ENCODE peak calls at places on chromosomes 6 and 20, in five cellular contexts. W, P, L, X and G are unnamed samples.
A peak's percentile ranks its signal among the peaks of the same experiment; 100 is the strongest.

GRCh38 chr6:5125152-5126006 is 40.2 kb downstream of the PPP1R3G start:
- DNase-seq in W (no peak), P (no peak), L (no peak), X (no peak), G (peak; percentile 48)

GRCh38 chr6:44008821-44009370 is 118.4 kb downstream of the MRPL14 start:
- DNase-seq in W (no peak), P (no peak), L (no peak), X (no peak), G (no peak)

GRCh38 chr20:63210011-63210605 is 5.8 kb downstream of the YTHDF1 start:
- DNase-seq in W (no peak), P (no peak), L (no peak), X (no peak), G (no peak)

GRCh38 chr6:123850555-123850954 is 46.9 kb downstream of the NKAIN2 start:
- DNase-seq in W (no peak), P (no peak), L (no peak), X (no peak), G (no peak)

GRCh38 chr20:51529758-51530157 is 12.8 kb downstream of the NFATC2 start:
- DNase-seq in W (no peak), P (no peak), L (no peak), X (peak; percentile 30), G (no peak)

GRCh38 chr20:64214952-64215351 is 40.6 kb upstream of the PCMTD2 start:
- DNase-seq in W (no peak), P (no peak), L (peak; percentile 69), X (no peak), G (no peak)

GRCh38 chr20:50868509-50869495 is 62.4 kb downstream of the ADNP start:
- DNase-seq in W (no peak), P (peak; percentile 11), L (no peak), X (no peak), G (no peak)

GRCh38 chr20:60851826-60852704 is 400.0 kb upstream of the CDH4 start:
- DNase-seq in W (no peak), P (peak; percentile 7), L (peak; percentile 54), X (no peak), G (peak; percentile 2)

GRCh38 chr6:44059359-44060342 is 67.6 kb downstream of the MRPL14 start:
- DNase-seq in W (no peak), P (no peak), L (no peak), X (no peak), G (no peak)

GRCh38 chr6:10084276-10084993 is 330.4 kb downstream of the TFAP2A start:
- DNase-seq in W (no peak), P (no peak), L (no peak), X (no peak), G (peak; percentile 9)

GRCh38 chr6:44645276-44645675 is 257.8 kb downstream of the CDC5L start:
- DNase-seq in W (no peak), P (no peak), L (no peak), X (no peak), G (no peak)

GRCh38 chr6:142728367-142728766 is 216.6 kb downstream of the HIVEP2 start:
- DNase-seq in W (no peak), P (peak; percentile 80), L (no peak), X (no peak), G (peak; percentile 58)

GRCh38 chr20:41587523-41587922 is 30.7 kb downstream of the CHD6 start:
- DNase-seq in W (no peak), P (no peak), L (no peak), X (no peak), G (no peak)

GRCh38 chr20:46784450-46785127 is 75.1 kb downstream of the SLC2A10 start:
- DNase-seq in W (no peak), P (no peak), L (no peak), X (no peak), G (no peak)

GRCh38 chr20:23156170-23156841 is 70.2 kb upstream of the CD93 start:
- DNase-seq in W (no peak), P (no peak), L (no peak), X (no peak), G (peak; percentile 45)

GRCh38 chr6:26216886-26217713 is 129.9 kb downstream of the HFE start:
- DNase-seq in W (peak; percentile 52), P (peak; percentile 85), L (peak; percentile 87), X (peak; percentile 73), G (peak; percentile 85)

GRCh38 chr6:70221025-70221714 is 81.7 kb downstream of the COL9A1 start:
- DNase-seq in W (no peak), P (peak; percentile 15), L (no peak), X (no peak), G (peak; percentile 51)

GRCh38 chr6:116268589-116269293 is 11.0 kb downstream of the TSPYL1 start:
- DNase-seq in W (no peak), P (peak; percentile 51), L (no peak), X (no peak), G (peak; percentile 78)

GRCh38 chr6:30556714-30556963 is 350 bp upstream of the GNL1 start:
- DNase-seq in W (peak; percentile 81), P (no peak), L (no peak), X (peak; percentile 88), G (peak; percentile 90)

GRCh38 chr6:158168054-158168303 is at the start of gene SERAC1:
- DNase-seq in W (no peak), P (no peak), L (peak; percentile 90), X (no peak), G (no peak)

GRCh38 chr6:5999688-6000608 is 6.8 kb downstream of the NRN1 start:
- DNase-seq in W (no peak), P (no peak), L (no peak), X (no peak), G (no peak)

GRCh38 chr6:170130201-170130621 is 160.7 kb downstream of the DLL1 start:
- DNase-seq in W (no peak), P (no peak), L (no peak), X (no peak), G (no peak)

GRCh38 chr6:31378721-31379103 is 21.7 kb upstream of the HLA-B start:
- DNase-seq in W (no peak), P (no peak), L (no peak), X (no peak), G (no peak)

GRCh38 chr6:109260126-109260525 is 122.1 kb downstream of the CD164 start:
- DNase-seq in W (no peak), P (no peak), L (no peak), X (no peak), G (no peak)